ENCODE peak calls at places on chromosome 13, in seven cellular contexts. W is OCI-LY7, K is fibroblast of the aortic adventitia, I is body of pancreas, C is mammary epithelial cell, P is pancreas, F is thyroid gland. U is an unnamed sample.

GRCh38 chr13:106383791-106384190 is 151.7 kb downstream of the EFNB2 start:
- DNase-seq in I (no peak), K (peak), W (no peak), C (no peak), P (no peak), F (no peak), U (no peak)

GRCh38 chr13:43537124-43537523 is 249.6 kb downstream of the ENOX1 start:
- DNase-seq in F (no peak), P (no peak), K (no peak), I (no peak), C (peak), W (no peak), U (no peak)

GRCh38 chr13:67148219-67148583 is 81.9 kb downstream of the PCDH9 start:
- DNase-seq in C (peak), F (no peak), K (peak), P (no peak), I (no peak), W (no peak), U (no peak)

GRCh38 chr13:106276876-106277275 is 258.6 kb downstream of the EFNB2 start:
- DNase-seq in F (no peak), K (no peak), P (no peak), C (peak), I (no peak), W (no peak), U (no peak)

GRCh38 chr13:75691183-75691582 is 55.1 kb downstream of the LMO7 start:
- DNase-seq in K (peak), P (no peak), F (no peak), C (peak), W (no peak), I (no peak), U (no peak)

GRCh38 chr13:39379118-39379517 is 223.9 kb downstream of the LHFPL6 start:
- DNase-seq in W (no peak), P (no peak), C (no peak), F (no peak), I (no peak), K (no peak), U (no peak)

GRCh38 chr13:41700790-41701310 is 243.5 kb downstream of the RGCC start:
- DNase-seq in C (peak), I (peak), K (peak), P (no peak), F (peak), W (no peak), U (no peak)

GRCh38 chr13:92387245-92387644 is 839.4 kb upstream of the GPC6 start:
- DNase-seq in K (no peak), P (no peak), C (no peak), I (no peak), W (no peak), F (no peak), U (no peak)

GRCh38 chr13:39895254-39895653 is 239.8 kb downstream of the COG6 start:
- DNase-seq in K (peak), C (no peak), I (no peak), P (no peak), W (no peak), F (no peak), U (peak)

DNA sequence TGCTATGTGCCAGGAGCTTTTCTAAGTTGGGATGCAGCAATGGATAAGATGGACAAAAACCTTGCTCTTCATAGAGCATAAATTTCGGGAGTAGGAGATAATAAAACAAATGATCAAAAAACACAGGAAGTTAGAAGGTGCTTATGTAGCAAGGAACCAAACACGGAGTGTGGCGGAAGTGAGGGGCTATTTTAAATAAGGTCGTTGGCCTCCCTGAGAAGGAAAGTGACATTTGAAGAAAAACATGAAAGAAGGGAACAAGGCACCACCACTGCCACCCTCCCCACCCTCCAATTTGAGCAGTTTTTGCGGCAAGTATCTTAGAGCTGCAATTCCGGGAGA is 3.2 kb upstream of the GSX1 start:
- DNase-seq in P (no peak), C (no peak), I (no peak), K (no peak), F (no peak), W (peak), U (peak)
- H3K4me3 ChIP-seq in P (no peak), C (no peak), I (no peak), K (no peak), F (no peak), W (peak), U (peak)

GRCh38 chr13:22931576-22931975 is 249.2 kb upstream of the SGCG start:
- DNase-seq in W (no peak), K (no peak), I (no peak), P (no peak), C (no peak), F (no peak), U (no peak)

GRCh38 chr13:22927008-22927393 is 253.8 kb upstream of the SGCG start:
- DNase-seq in I (no peak), K (no peak), W (no peak), P (no peak), F (no peak), C (no peak), U (no peak)

GRCh38 chr13:22929391-22930126 is 251.2 kb upstream of the SGCG start:
- DNase-seq in I (no peak), F (no peak), K (no peak), P (no peak), W (no peak), C (no peak), U (no peak)

DNA sequence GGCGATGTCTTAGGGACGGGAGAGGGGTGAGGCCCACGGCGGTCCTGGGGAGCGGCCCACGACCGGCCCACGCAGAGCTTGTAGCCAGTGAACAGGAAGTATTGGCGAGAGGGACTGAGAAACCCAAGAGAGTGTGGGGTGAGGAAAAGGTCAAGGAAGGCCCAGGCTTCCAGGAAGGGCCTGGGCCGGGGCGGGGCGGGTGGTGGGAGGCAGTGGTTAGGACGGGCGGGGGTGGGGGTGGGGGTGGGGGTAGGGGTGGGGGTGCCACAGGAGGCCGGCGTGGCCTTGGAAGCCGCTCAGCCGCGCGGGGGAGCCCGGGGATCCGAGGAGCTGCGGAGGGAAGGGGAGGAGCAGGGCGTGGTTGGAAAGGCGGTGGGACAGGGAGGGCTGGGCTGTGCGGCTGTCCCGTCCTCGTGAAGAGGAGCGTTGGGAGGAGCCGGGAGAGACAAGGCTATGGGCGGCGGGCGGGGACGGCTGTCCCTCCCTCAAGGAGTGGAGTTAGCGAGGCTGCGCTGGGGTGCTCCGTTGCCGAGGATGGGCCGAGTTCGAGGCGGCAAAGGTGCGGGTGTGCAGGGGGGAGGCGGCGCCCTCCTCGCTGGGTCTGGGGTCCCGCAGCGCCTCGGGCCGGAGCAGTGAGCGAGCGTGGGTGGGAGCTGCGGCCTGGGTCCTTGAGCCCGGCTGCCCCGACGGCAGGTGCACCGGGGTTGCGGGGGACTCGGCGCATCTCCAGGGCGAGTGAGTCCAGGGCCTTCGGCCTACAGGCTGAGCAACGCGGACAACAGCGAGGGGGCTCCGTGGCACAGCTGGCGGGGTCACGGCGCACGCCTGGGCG is 254.4 kb upstream of the SGCG start:
- DNase-seq in I (peak), K (peak), W (no peak), P (no peak), F (peak), C (no peak), U (no peak)
- H3K4me3 ChIP-seq in I (no peak), K (peak), W (no peak), P (no peak), F (peak), C (no peak), U (no peak)

GRCh38 chr13:114128348-114128623 is 4.1 kb downstream of the RASA3 start:
- DNase-seq in C (no peak), I (no peak), W (no peak), K (no peak), F (no peak), P (no peak), U (no peak)
- H3K4me3 ChIP-seq in C (no peak), I (no peak), W (peak), K (peak), F (no peak), P (no peak), U (no peak)

GRCh38 chr13:76741624-76742023 is 144.6 kb downstream of the KCTD12 start:
- DNase-seq in I (no peak), F (no peak), P (no peak), C (no peak), K (no peak), W (no peak), U (no peak)

GRCh38 chr13:76751278-76751677 is 134.9 kb downstream of the KCTD12 start:
- DNase-seq in I (no peak), C (no peak), F (no peak), P (no peak), K (no peak), W (no peak), U (no peak)

GRCh38 chr13:76745246-76746200 is 140.7 kb downstream of the KCTD12 start:
- DNase-seq in P (no peak), I (no peak), C (no peak), W (no peak), F (no peak), K (peak), U (no peak)
- H3K4me3 ChIP-seq in P (no peak), I (no peak), C (no peak), W (no peak), F (no peak), K (no peak), U (no peak)

GRCh38 chr13:108176685-108177274 is 38.6 kb downstream of the LIG4 start:
- DNase-seq in W (peak), C (peak), F (peak), I (peak), K (peak), P (peak), U (peak)

GRCh38 chr13:108182652-108183051 is 32.7 kb downstream of the LIG4 start:
- DNase-seq in C (no peak), F (no peak), W (no peak), P (no peak), K (no peak), I (no peak), U (no peak)

DNA sequence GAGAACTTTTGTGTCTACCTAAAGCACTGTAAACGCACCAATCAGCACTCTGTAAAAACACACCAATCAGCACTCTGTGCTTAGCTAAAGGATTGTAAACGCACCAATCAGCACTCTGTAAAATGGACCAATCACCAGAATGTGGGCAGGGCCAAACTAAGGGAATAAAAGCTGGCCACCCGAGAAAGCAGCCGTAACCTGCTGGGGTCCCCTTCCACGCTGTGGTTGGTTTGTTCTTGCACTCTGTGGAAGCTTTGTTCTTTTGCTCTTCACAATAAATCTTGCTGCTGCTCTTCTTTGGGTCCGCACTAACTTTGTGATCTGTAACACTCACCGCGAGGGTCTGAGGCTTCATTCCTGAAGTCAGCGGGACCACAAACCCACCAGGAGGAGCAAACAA is 37.2 kb downstream of the LIG4 start:
- DNase-seq in K (no peak), I (no peak), F (no peak), W (no peak), C (no peak), P (no peak), U (no peak)
- H3K4me3 ChIP-seq in K (no peak), I (no peak), F (no peak), W (no peak), C (no peak), P (no peak), U (no peak)

DNA sequence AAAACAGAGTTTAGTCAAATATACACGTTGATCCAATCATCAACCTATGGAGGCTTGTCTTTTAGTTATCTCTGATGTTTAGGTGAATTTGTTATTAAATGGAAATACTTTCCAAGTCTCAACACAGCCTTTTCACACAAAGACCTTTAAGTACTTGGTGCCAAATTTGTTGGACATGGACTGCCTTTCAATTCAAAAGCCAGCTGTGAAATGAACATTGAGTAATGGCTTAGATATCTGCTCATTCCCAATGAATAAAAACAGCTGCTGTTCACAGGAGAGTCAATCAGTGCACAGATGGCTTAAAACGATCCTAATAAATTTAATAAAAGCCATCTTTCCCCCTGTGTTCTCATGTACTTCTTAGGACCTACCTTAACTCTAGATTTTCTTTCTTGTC is 19.9 kb upstream of the DHRS12 start:
- DNase-seq in F (no peak), K (peak), W (no peak), P (no peak), I (no peak), C (no peak), U (no peak)
- H3K4me3 ChIP-seq in F (no peak), K (no peak), W (no peak), P (no peak), I (no peak), C (no peak), U (no peak)

GRCh38 chr13:110836600-110836903 is 78.3 kb downstream of the ANKRD10 start:
- DNase-seq in K (no peak), F (no peak), W (no peak), C (no peak), I (no peak), P (no peak), U (no peak)

GRCh38 chr13:110841406-110841805 is 73.5 kb downstream of the ANKRD10 start:
- DNase-seq in P (no peak), K (no peak), I (no peak), W (no peak), F (no peak), C (no peak), U (no peak)

GRCh38 chr13:110838867-110839538 is 75.9 kb downstream of the ANKRD10 start:
- DNase-seq in F (no peak), I (no peak), C (no peak), K (no peak), W (no peak), P (no peak), U (no peak)

GRCh38 chr13:110845520-110845919 is 69.3 kb downstream of the ANKRD10 start:
- DNase-seq in C (no peak), I (no peak), P (no peak), F (no peak), K (no peak), W (no peak), U (no peak)

DNA sequence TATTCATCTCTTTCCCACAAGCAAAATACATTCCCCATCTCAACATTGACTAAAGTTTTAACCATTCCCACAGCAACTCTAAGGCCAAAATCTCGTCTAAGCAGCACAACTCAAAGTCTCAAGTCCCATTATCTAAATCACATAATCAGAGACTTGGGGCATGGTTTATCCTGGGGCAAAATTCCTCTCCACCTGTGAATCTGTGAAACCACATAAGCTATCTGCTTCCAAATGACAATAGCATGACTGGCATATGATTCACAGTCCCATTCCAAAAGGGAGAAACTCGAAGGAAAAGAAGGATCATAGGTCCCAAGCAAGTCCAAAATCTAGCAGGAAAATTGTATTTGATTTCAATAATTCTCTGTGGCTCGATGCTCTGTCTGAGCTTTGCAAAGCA is 73.0 kb downstream of the ANKRD10 start:
- DNase-seq in P (no peak), C (peak), I (no peak), F (no peak), W (no peak), K (no peak), U (no peak)
- H3K4me3 ChIP-seq in P (no peak), C (no peak), I (no peak), F (no peak), W (no peak), K (no peak), U (no peak)